ENCODE peak calls at places on chromosomes 12 and 14, in five cellular contexts. E is stomach, D is neural progenitor cell, Z is left ventricle myocardium inferior, J is A549. T is an unnamed sample. For H3K9me3, the result is how much of the 10 kb centered on the place peaks cover.

GRCh38 chr14:101476931-101477553 is 84.3 kb upstream of the DIO3 start:
- DNase-seq in E (peak), D (peak), J (peak), Z (no peak), T (peak)

GRCh38 chr12:94242871-94243270 is 94.5 kb downstream of the PLXNC1 start:
- DNase-seq in J (no peak), D (no peak), Z (peak), E (no peak), T (peak)

GRCh38 chr12:1907652-1908611 is 10.5 kb downstream of the CACNA2D4 start:
- DNase-seq in E (peak), D (no peak), Z (no peak), J (no peak), T (peak)

GRCh38 chr14:68412505-68413496 is 380.1 kb downstream of the ZFP36L1 start:
- DNase-seq in D (no peak), Z (no peak), E (no peak), J (peak), T (no peak)

GRCh38 chr12:92036771-92037453 is 108.7 kb downstream of the BTG1 start:
- DNase-seq in J (no peak), D (no peak), Z (no peak), E (no peak), T (no peak)

GRCh38 chr14:50434530-50434929 is 37.8 kb upstream of the CDKL1 start:
- DNase-seq in D (no peak), E (no peak), J (no peak), Z (no peak), T (no peak)

GRCh38 chr14:91360490-91361235 is 57.0 kb downstream of the CCDC88C start:
- DNase-seq in D (no peak), J (no peak), Z (no peak), E (no peak), T (no peak)

GRCh38 chr12:3032770-3033537 is 44.2 kb upstream of the TSPAN9 start:
- DNase-seq in E (no peak), D (no peak), Z (no peak), J (no peak), T (no peak)

GRCh38 chr14:99378782-99379214 is 101.9 kb downstream of the SETD3 start:
- DNase-seq in D (no peak), Z (no peak), E (no peak), J (peak), T (no peak)

GRCh38 chr14:68463299-68463698 is 329.6 kb downstream of the ZFP36L1 start:
- DNase-seq in J (no peak), Z (no peak), D (no peak), E (no peak), T (no peak)

GRCh38 chr14:101588990-101589389 is 27.7 kb downstream of the DIO3 start:
- DNase-seq in E (no peak), Z (no peak), D (no peak), J (no peak), T (no peak)

GRCh38 chr14:20429801-20430669 is 5.9 kb downstream of the KLHL33 start:
- DNase-seq in Z (peak), E (peak), J (no peak), D (no peak), T (peak)

GRCh38 chr12:112716099-112717093 is 75.2 kb upstream of the RPH3A start:
- DNase-seq in J (peak), E (no peak), Z (no peak), D (peak), T (no peak)

GRCh38 chr14:90697577-90698206 is 118.5 kb downstream of the TTC7B start:
- DNase-seq in J (peak), D (peak), Z (peak), E (peak), T (peak)

GRCh38 chr14:89983375-89983774 is 27.6 kb downstream of the TDP1 start:
- DNase-seq in Z (no peak), E (no peak), D (no peak), J (no peak), T (no peak)

GRCh38 chr14:31895206-31895605 is 181.9 kb upstream of the ARHGAP5 start:
- DNase-seq in J (no peak), D (no peak), E (no peak), Z (no peak), T (no peak)

GRCh38 chr12:88868062-88868461 is 287.8 kb upstream of the KITLG start:
- DNase-seq in J (no peak), Z (no peak), E (no peak), D (no peak), T (no peak)

GRCh38 chr12:26636710-26637328 is 196.2 kb downstream of the ITPR2 start:
- DNase-seq in D (no peak), J (peak), Z (no peak), E (no peak), T (no peak)

GRCh38 chr14:93959239-93960107 is 16.9 kb downstream of the ASB2 start:
- DNase-seq in Z (no peak), D (no peak), J (peak), E (peak), T (peak)

GRCh38 chr12:132588821-132589669 is 21.3 kb downstream of the LRCOL1 start:
- DNase-seq in D (no peak), Z (no peak), E (no peak), J (no peak), T (no peak)

GRCh38 chr14:91063119-91063518 is 2.7 kb upstream of the RPS6KA5 start:
- DNase-seq in D (no peak), J (no peak), Z (no peak), E (no peak), T (no peak)

GRCh38 chr12:76337583-76337982 is 10.6 kb downstream of the BBS10 start:
- DNase-seq in D (no peak), E (no peak), Z (no peak), J (no peak), T (no peak)

GRCh38 chr14:96165493-96166474 is 38.9 kb upstream of the BDKRB2 start:
- DNase-seq in J (no peak), D (no peak), Z (no peak), E (no peak), T (peak)

DNA sequence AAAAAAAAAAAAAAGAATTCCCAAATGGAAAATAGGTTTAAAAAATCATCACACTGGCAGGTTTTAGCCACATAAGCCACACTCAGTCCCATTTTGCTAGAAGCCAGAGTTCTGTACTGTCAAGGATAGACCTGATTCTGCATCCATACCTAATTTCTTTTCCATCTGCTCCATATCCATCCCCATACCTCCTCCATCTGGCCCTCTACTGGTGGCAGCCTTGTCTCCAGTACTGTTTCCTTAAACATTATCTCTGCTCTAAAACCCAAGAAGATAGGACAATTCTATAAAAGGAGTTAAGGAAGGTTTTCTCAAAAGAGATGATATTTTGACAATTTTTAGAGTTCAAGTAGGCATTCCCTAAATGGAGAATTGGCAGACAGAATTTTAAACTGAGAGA is 26.0 kb upstream of the RXYLT1 start:
- DNase-seq in J (peak), Z (no peak), D (no peak), E (no peak), T (no peak)
- TF ChIP-seq CTCF in J (peak), Z (no peak), D (peak), E (no peak), T (no peak)

DNA sequence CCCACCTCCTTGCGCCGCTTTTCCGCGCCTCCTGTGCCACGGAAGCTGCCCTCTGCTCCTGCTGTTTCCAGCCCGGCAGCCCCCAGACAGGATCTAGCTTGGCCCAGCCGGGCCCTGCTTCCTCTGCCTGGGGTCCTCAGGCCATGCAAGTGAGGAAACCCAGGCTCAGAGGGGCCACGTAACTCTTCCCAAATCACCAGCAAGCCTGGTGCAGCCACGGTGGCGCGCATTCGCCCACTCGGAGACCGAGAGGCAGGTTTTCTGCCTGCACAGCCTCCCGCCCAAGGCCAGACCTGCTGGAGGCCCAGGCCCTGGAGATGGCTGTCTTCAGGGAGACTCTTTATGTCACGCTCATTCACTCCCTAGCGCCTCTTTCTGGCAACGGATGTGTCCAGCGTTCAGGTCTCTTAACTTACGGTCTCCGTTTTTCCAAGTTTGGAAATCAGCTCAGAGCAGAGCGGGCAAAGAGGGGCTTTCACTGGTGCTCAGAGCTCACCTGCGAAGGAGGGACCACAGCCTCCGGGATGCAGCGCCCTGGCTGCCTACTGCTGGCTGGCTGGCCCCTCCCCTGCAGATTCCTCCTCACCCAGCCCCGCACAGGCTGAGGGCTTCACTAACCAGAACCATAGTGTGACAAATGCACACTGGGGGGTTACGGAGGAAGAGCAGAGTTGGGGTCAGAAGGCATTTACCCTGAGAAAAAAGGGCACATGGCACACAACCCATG is 20.6 kb upstream of the CEP170B start:
- DNase-seq in D (peak), Z (no peak), J (no peak), E (no peak), T (no peak)
- H3K4me3 ChIP-seq in D (peak), Z (peak), J (no peak), E (peak), T (no peak)

GRCh38 chr12:14379508-14379907 is 14.0 kb downstream of the ATF7IP start:
- DNase-seq in Z (no peak), E (no peak), J (no peak), D (no peak), T (no peak)
- H3K9me3 ChIP-seq in Z (under half), E (under half), J (under half), D (under half), T (under half)

DNA sequence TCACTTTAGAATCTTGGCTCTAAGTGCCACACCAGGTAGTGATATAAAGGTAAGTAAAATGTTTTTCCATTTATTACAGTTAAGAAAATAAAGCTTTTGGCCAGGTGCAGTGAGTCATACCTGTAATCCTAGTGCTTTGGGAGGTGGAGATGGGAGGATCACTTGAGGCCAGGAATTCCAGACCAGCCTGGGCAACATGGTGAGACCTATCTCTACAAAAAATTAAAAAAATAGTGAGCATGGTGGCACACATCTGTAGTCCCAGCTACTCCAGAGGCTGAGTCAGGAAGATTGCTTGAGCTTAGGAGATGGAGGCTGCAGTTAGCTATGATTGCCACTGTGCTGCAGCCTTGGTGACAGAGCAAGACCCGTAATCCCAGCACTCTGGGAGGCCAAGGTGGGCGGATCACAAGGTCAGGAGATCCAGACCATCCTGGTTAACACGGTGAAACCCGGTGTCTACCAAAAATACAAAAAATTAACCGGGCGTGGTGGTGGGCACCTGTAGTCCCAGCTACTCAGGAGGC is 5.0 kb downstream of the FANCM start:
- DNase-seq in D (no peak), Z (no peak), E (no peak), J (no peak), T (no peak)
- TF ChIP-seq CTCF in D (no peak), Z (no peak), E (no peak), J (no peak), T (no peak)

GRCh38 chr12:99983721-99984258 is 946 bp downstream of the ANKS1B start:
- DNase-seq in E (no peak), D (no peak), Z (no peak), J (no peak), T (peak)
- H3K4me3 ChIP-seq in E (peak), D (peak), Z (peak), J (peak), T (no peak)